ENCODE peak calls at places on chromosomes 12 and 14, in seven cellular contexts. H is left ventricle myocardium inferior, O is fibroblast of mammary gland, E is suprapubic skin, C is breast epithelium, V is astrocyte, Y is fibroblast of the aortic adventitia. J is an unnamed sample.

GRCh38 chr14:93751946-93752660 is 36.2 kb downstream of the PRIMA1 start:
- DNase-seq in Y (no peak), H (no peak), E (no peak), C (no peak), O (no peak), V (no peak), J (no peak)

GRCh38 chr12:13745100-13745678 is 236.2 kb downstream of the GRIN2B start:
- DNase-seq in E (no peak), Y (no peak), V (no peak), O (no peak), H (no peak), C (no peak), J (no peak)

GRCh38 chr12:70227911-70228310 is 15.3 kb upstream of the CNOT2 start:
- DNase-seq in Y (no peak), V (no peak), C (no peak), E (no peak), O (no peak), H (no peak), J (no peak)

GRCh38 chr14:92598549-92598905 is 84.9 kb downstream of the RIN3 start:
- DNase-seq in Y (no peak), C (no peak), V (no peak), E (no peak), H (no peak), O (no peak), J (no peak)

GRCh38 chr12:89636054-89636775 is 72.4 kb downstream of the ATP2B1 start:
- DNase-seq in Y (no peak), E (no peak), H (no peak), C (no peak), V (peak), O (peak), J (no peak)

GRCh38 chr14:72941286-72941985 is 15.2 kb downstream of the DCAF4 start:
- DNase-seq in O (no peak), C (no peak), V (no peak), H (no peak), Y (no peak), E (no peak), J (no peak)

GRCh38 chr12:95848575-95849388 is 10.0 kb upstream of the SNRPF start:
- DNase-seq in H (no peak), O (peak), C (no peak), V (no peak), E (no peak), Y (peak), J (no peak)

GRCh38 chr14:21084988-21085853 is 13.2 kb downstream of the ZNF219 start:
- DNase-seq in Y (peak), O (peak), V (peak), E (no peak), C (no peak), H (no peak), J (peak)

GRCh38 chr14:94171208-94171607 is 2.9 kb upstream of the PPP4R4 start:
- DNase-seq in H (no peak), C (no peak), V (peak), O (peak), Y (peak), E (no peak), J (peak)

GRCh38 chr12:38785376-38785775 is 120.0 kb downstream of the CPNE8 start:
- DNase-seq in E (no peak), C (no peak), Y (no peak), O (no peak), V (no peak), H (no peak), J (no peak)

GRCh38 chr12:56630180-56630632 is at the start of gene BAZ2A:
- DNase-seq in E (peak), H (peak), O (peak), V (peak), Y (peak), C (peak), J (no peak)

GRCh38 chr12:96132819-96133218 is 61.4 kb upstream of the ELK3 start:
- DNase-seq in V (no peak), H (no peak), O (no peak), C (no peak), Y (no peak), E (no peak), J (no peak)

GRCh38 chr12:47820631-47821345 is 1.1 kb upstream of the HDAC7 start:
- DNase-seq in O (peak), V (peak), E (peak), H (peak), C (peak), Y (peak), J (peak)

GRCh38 chr14:32009221-32009620 is 67.9 kb upstream of the ARHGAP5 start:
- DNase-seq in E (no peak), Y (no peak), O (no peak), V (no peak), C (no peak), H (no peak), J (no peak)

GRCh38 chr12:104669057-104669770 is 212.5 kb downstream of the CHST11 start:
- DNase-seq in C (no peak), V (no peak), O (no peak), Y (no peak), H (peak), E (no peak), J (no peak)

GRCh38 chr12:14514154-14514842 is 53.4 kb downstream of the PLBD1 start:
- DNase-seq in E (no peak), H (no peak), V (peak), C (no peak), O (peak), Y (peak), J (no peak)

GRCh38 chr12:127174881-127175280 is 1092.1 kb upstream of the TMEM132C start:
- DNase-seq in E (no peak), H (no peak), V (no peak), C (no peak), Y (peak), O (peak), J (no peak)

GRCh38 chr12:79233341-79233761 is 368.8 kb downstream of the SYT1 start:
- DNase-seq in Y (no peak), C (no peak), E (no peak), O (no peak), V (no peak), H (no peak), J (no peak)

GRCh38 chr12:11166300-11166699 is 4.7 kb upstream of the SMIM10L1 start:
- DNase-seq in Y (no peak), E (no peak), C (no peak), O (no peak), V (no peak), H (no peak), J (no peak)

GRCh38 chr12:1572731-1573130 is 21.6 kb downstream of the FBXL14 start:
- DNase-seq in O (no peak), H (no peak), C (no peak), E (no peak), Y (no peak), V (no peak), J (no peak)

GRCh38 chr12:22626429-22626828 is 1.5 kb downstream of the ETNK1 start:
- DNase-seq in C (no peak), V (peak), H (no peak), E (no peak), O (peak), Y (peak), J (no peak)

GRCh38 chr14:69387311-69387710 is 10.8 kb downstream of the ERH start:
- DNase-seq in O (peak), H (no peak), E (no peak), Y (no peak), C (no peak), V (no peak), J (no peak)

GRCh38 chr14:45621731-45622130 is 368.7 kb upstream of the MIS18BP1 start:
- DNase-seq in E (no peak), Y (no peak), O (no peak), C (no peak), H (no peak), V (no peak), J (no peak)

GRCh38 chr12:45076417-45077031 is 25.6 kb upstream of the DBX2 start:
- DNase-seq in E (no peak), Y (no peak), V (no peak), O (no peak), H (no peak), C (no peak), J (no peak)

GRCh38 chr14:24952851-24953666 is 96.9 kb downstream of the STXBP6 start:
- DNase-seq in H (no peak), E (no peak), C (no peak), Y (no peak), V (no peak), O (peak), J (no peak)

GRCh38 chr14:35704793-35705493 is 104.2 kb downstream of the RALGAPA1 start:
- DNase-seq in Y (no peak), H (no peak), V (no peak), E (no peak), O (no peak), C (no peak), J (no peak)

GRCh38 chr12:109795023-109795422 is 38.2 kb downstream of the TRPV4 start:
- DNase-seq in O (peak), E (no peak), Y (peak), H (no peak), C (no peak), V (peak), J (no peak)

GRCh38 chr12:93176166-93176565 is 201.6 kb upstream of the NUDT4 start:
- DNase-seq in H (no peak), V (peak), E (no peak), O (peak), C (no peak), Y (peak), J (no peak)

GRCh38 chr12:121438905-121439304 is 39.0 kb downstream of the RNF34 start:
- DNase-seq in E (no peak), V (no peak), Y (no peak), C (no peak), O (no peak), H (no peak), J (no peak)

GRCh38 chr12:93135286-93136239 is 206.5 kb upstream of the EEA1 start:
- DNase-seq in E (no peak), O (peak), V (no peak), Y (no peak), C (no peak), H (no peak), J (no peak)

GRCh38 chr14:101823511-101824120 is 62.1 kb downstream of the PPP2R5C start:
- DNase-seq in O (peak), C (no peak), V (no peak), E (no peak), Y (peak), H (no peak), J (no peak)

GRCh38 chr12:50928392-50928791 is 24.0 kb upstream of the HIGD1C start:
- DNase-seq in H (no peak), Y (peak), V (no peak), C (no peak), O (no peak), E (no peak), J (no peak)

GRCh38 chr14:75821828-75822521 is 159.8 kb downstream of the TGFB3 start:
- DNase-seq in C (no peak), O (peak), Y (no peak), E (no peak), H (no peak), V (no peak), J (no peak)

GRCh38 chr12:67666605-67667004 is 18.1 kb downstream of the DYRK2 start:
- DNase-seq in E (no peak), V (no peak), C (no peak), O (no peak), H (no peak), Y (no peak), J (no peak)

DNA sequence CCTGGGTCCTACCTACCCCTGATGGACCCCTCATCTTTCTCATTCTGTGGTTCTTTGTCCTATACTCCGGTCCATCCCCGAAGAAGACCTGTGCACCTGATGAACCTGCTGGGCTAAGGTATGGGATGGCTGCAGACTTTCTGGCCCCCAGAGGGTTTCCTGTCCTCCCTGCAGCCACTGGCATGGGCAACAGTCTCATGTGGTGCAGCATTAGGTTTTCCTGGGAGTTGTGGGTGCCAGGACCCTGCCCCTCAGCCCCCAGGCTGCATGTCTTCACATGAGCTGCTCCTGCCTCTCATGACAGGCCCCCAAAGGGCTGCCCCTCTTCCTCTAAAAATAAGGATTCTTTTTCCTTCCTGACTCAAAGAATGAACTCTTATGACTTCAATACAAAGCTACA is 72.3 kb upstream of the GPR68 start:
- DNase-seq in C (no peak), E (no peak), O (no peak), Y (no peak), V (no peak), H (no peak), J (no peak)
- H3K4me3 ChIP-seq in C (no peak), E (no peak), O (no peak), Y (no peak), V (no peak), H (no peak), J (no peak)

GRCh38 chr12:111482464-111482863 is 76.7 kb downstream of the SH2B3 start:
- DNase-seq in C (no peak), E (no peak), H (no peak), O (no peak), V (no peak), Y (no peak), J (no peak)
- TF ChIP-seq CTCF in C (no peak), E (no peak), H (peak), O (peak), V (no peak), Y (peak), J (no peak)

GRCh38 chr14:89953602-89954001 is 928 bp downstream of the EFCAB11 start:
- DNase-seq in V (no peak), H (no peak), Y (no peak), C (no peak), O (no peak), E (no peak), J (no peak)
- H3K4me3 ChIP-seq in V (peak), H (peak), Y (peak), C (peak), O (peak), E (peak), J (no peak)

GRCh38 chr12:118841588-118841987 is 139.8 kb upstream of the SRRM4 start:
- DNase-seq in H (no peak), V (no peak), E (no peak), C (no peak), O (no peak), Y (no peak), J (no peak)

GRCh38 chr12:118840878-118841277 is 140.5 kb upstream of the SRRM4 start:
- DNase-seq in C (no peak), V (no peak), O (no peak), E (no peak), Y (no peak), H (no peak), J (no peak)

GRCh38 chr12:118835911-118836310 is 145.4 kb upstream of the SRRM4 start:
- DNase-seq in H (no peak), O (no peak), V (no peak), E (no peak), C (no peak), Y (no peak), J (no peak)

GRCh38 chr12:118842753-118843335 is 138.5 kb upstream of the SRRM4 start:
- DNase-seq in Y (no peak), H (no peak), V (no peak), C (no peak), O (no peak), E (no peak), J (no peak)

GRCh38 chr12:118840399-118840798 is 140.9 kb upstream of the SRRM4 start:
- DNase-seq in E (no peak), Y (no peak), V (no peak), H (no peak), C (no peak), O (no peak), J (no peak)
- TF ChIP-seq CTCF in E (no peak), Y (no peak), V (no peak), H (no peak), C (no peak), O (no peak), J (no peak)

GRCh38 chr12:130117256-130117655 is 45.0 kb upstream of the FZD10 start:
- DNase-seq in H (no peak), E (no peak), C (no peak), V (no peak), O (no peak), Y (no peak), J (no peak)

GRCh38 chr12:130116791-130117190 is 45.5 kb upstream of the FZD10 start:
- DNase-seq in V (no peak), Y (no peak), O (no peak), E (no peak), H (no peak), C (no peak), J (no peak)

GRCh38 chr12:130119241-130119861 is 42.9 kb upstream of the FZD10 start:
- DNase-seq in O (no peak), H (no peak), V (no peak), Y (no peak), C (no peak), E (no peak), J (no peak)

GRCh38 chr12:130120012-130120805 is 42.1 kb upstream of the FZD10 start:
- DNase-seq in E (no peak), H (no peak), V (no peak), Y (no peak), O (no peak), C (no peak), J (no peak)

DNA sequence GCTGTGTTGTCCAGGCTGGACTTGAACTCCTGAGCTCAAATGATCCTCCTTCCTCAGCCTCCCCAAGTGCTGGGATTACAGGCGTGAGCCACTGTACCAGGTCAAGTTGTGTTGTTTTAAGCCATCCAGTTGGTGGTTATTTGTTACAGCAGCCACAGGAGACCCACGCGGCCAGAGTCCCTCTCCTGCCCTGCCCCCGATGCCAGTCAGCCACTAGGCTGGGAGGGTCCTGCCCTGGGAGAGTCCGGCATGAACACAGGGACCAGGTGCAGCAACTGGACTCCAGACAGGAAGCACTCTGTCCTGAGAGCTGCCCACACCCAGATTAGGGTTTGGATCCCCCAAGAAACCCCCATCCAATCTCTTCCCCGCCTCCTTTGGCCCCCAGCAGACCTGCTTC is 44.1 kb upstream of the FZD10 start:
- DNase-seq in H (no peak), Y (no peak), O (no peak), C (no peak), E (no peak), V (no peak), J (no peak)
- H3K4me3 ChIP-seq in H (no peak), Y (no peak), O (no peak), C (no peak), E (no peak), V (no peak), J (no peak)

DNA sequence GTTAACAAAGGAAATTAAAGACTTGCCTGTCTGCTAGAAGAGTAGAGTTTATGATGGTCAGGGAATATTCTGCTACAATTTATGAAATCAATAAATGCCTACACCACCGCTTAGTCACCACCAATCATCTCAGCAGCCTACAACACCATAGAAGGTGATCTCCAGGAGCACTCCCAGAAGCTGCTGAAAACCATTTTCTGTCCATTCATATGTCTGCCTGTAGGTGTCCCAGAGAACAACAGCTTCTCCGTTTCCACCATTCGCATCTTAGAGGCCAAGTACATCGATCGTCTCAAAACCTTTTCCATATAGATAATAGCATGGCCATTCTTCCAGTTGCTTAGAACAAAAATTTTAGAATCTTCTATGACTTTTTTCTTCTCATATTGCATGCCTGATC is 303.4 kb downstream of the KCNC2 start:
- DNase-seq in H (no peak), C (no peak), E (no peak), V (no peak), O (peak), Y (no peak), J (no peak)
- TF ChIP-seq CTCF in H (no peak), C (no peak), E (no peak), V (no peak), O (peak), Y (peak), J (no peak)

DNA sequence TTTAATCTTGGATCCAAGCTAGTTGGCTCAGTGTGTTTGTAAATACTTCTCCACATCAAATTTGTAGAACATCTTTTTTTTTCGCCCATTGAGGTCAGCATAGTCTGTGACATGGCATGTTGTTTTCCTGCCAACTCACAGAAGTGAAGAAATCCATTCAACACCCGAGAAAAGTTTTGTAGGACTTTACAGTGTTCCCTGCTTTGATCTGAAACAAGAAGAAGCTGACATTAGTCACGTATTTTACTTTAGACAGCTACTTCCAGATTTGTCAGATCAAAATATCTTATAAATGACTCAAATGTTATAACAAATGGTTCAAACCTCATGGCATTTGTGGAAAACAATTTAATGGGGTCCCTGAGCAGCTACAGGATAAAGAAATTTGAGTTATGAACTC is 438.7 kb downstream of the EGLN3 start:
- DNase-seq in O (peak), Y (peak), V (peak), C (no peak), H (no peak), E (no peak), J (no peak)
- H3K4me3 ChIP-seq in O (no peak), Y (no peak), V (no peak), C (no peak), H (no peak), E (no peak), J (no peak)

J was measured in AG04449.